ENCODE peak calls at places on chromosomes 1 and 21, in five cellular contexts. B, M, Y, V and Z are unnamed samples.
A peak's percentile ranks its signal among the peaks of the same experiment; 100 is the strongest.

GRCh38 chr1:62321438-62321837 is 2.2 kb upstream of the KANK4 start:
- DNase-seq in M (peak; percentile 93), B (no peak), V (peak; percentile 75), Y (no peak), Z (no peak)

GRCh38 chr1:184479435-184480202 is 92.8 kb downstream of the C1orf21 start:
- DNase-seq in M (no peak), Y (no peak), V (peak; percentile 42), B (no peak), Z (no peak)

GRCh38 chr1:43448955-43449707 is 4.6 kb downstream of the HYI start:
- DNase-seq in V (no peak), M (no peak), B (no peak), Y (no peak), Z (no peak)

GRCh38 chr1:173161510-173162221 is 45.5 kb downstream of the TNFSF4 start:
- DNase-seq in V (no peak), Y (no peak), M (peak; percentile 100), B (no peak), Z (no peak)

GRCh38 chr1:12174789-12175455 is 8.1 kb downstream of the TNFRSF1B start:
- DNase-seq in V (no peak), B (no peak), M (no peak), Y (peak; percentile 48), Z (no peak)

GRCh38 chr1:167562697-167563096 is 9.1 kb upstream of the CREG1 start:
- DNase-seq in V (no peak), M (no peak), B (no peak), Y (no peak), Z (no peak)

GRCh38 chr1:27366113-27366410 is 699 bp downstream of the MAP3K6 start:
- DNase-seq in Y (peak; percentile 95), M (peak; percentile 67), B (peak; percentile 36), V (peak; percentile 87), Z (peak; percentile 89)

GRCh38 chr1:64505944-64506658 is 36.2 kb downstream of the CACHD1 start:
- DNase-seq in M (peak; percentile 54), V (peak; percentile 69), Y (no peak), B (no peak), Z (no peak)

GRCh38 chr1:113804421-113805255 is 7.6 kb downstream of the RSBN1 start:
- DNase-seq in Y (no peak), V (peak; percentile 60), M (peak; percentile 65), B (no peak), Z (no peak)

GRCh38 chr21:16942703-16943102 is 570.1 kb upstream of the CXADR start:
- DNase-seq in Y (peak; percentile 63), V (peak; percentile 42), B (no peak), M (peak; percentile 6), Z (peak; percentile 93)
- TF ChIP-seq EZH2phosphoT487 in Y (no peak), V (no peak), B (no peak), M (no peak), Z (no peak)

DNA sequence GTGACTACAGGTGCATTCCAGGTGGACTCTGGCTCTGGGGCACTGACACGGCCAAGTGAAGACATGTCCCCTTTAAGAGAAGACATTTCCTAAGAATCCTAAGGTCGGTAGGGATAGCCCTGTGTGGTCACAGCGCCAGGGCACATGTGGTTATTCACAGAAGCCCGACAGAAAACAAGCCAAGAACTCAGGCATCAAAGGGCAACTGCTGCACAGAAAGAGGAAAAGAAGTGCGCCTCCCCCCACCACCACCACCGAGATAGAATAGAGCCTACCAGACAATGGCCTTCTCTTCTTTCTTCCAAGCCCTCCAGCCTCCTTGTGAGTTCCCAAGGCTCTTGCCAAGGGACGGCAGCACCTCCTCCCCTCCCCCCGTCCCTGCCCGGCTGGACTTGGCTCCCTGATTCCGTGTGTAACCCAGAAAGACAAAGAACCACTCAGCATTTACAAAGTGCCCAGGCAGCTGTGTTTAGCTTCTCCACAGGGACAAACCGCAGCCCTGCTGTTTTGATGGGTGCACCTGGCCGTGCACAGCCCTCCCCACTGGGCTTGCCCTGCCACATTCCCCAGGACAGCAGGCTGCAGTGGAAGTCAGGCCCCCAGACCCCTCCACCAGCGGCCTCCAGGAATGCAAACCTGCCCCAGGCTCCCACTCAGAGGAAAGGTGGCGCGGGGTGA is 30.2 kb downstream of the TMPRSS2 start:
- DNase-seq in B (peak; percentile 29), Y (peak; percentile 67), V (no peak), M (no peak), Z (peak; percentile 62)
- TF ChIP-seq EZH2phosphoT487 in B (no peak), Y (no peak), V (no peak), M (no peak), Z (no peak)

DNA sequence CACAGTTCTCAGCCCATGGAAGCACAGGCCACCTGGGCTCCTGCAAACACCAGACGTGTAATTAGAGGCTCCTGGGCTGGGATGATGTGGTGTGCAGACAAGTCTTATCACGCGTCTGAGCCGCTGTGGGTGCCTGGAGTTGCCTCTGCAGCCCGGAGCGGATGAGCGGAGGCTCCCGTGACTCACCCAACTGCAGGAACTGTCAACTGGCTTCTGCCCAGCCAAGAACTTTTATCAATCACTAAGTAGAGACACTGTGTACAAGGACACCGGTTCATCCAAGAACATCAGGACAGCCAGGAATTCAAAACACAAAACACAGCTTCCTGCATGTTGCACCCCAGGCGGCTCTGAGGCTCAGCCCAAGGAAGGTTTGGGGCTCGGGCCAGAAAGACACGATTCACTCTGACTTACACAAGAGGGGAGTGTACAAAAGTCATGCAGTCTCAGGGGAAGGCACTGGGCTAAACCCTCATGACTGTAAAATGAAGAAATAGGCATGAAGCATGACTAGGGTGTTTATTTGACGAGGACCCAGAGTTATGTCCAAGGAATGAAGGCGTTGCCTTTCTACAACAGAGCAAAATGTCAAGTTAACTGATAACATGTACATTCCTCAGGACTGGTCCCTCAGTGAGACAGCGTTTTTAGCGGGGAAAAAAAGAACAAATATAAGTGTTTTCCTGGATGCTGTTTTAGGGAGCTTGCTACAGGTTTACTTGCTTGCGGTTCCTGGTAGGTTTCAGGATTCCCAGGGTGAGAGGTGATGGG is 21.1 kb downstream of the ERRFI1 start:
- DNase-seq in B (no peak), M (peak; percentile 82), Y (no peak), V (peak; percentile 93), Z (no peak)
- TF ChIP-seq EZH2phosphoT487 in B (no peak), M (no peak), Y (no peak), V (no peak), Z (no peak)

GRCh38 chr1:99469641-99470040 is 176.3 kb upstream of the PALMD start:
- DNase-seq in M (no peak), Y (no peak), B (no peak), V (no peak), Z (no peak)
- TF ChIP-seq EZH2phosphoT487 in M (no peak), Y (no peak), B (no peak), V (no peak), Z (no peak)

GRCh38 chr1:40318970-40319621 is 2.0 kb upstream of the COL9A2 start:
- DNase-seq in V (no peak), B (no peak), M (no peak), Y (no peak), Z (no peak)
- TF ChIP-seq EZH2phosphoT487 in V (no peak), B (no peak), M (no peak), Y (no peak), Z (no peak)

GRCh38 chr1:147769107-147769506 is 8.7 kb upstream of the GJA5 start:
- DNase-seq in V (no peak), M (no peak), B (no peak), Y (no peak), Z (peak; percentile 17)
- TF ChIP-seq EZH2phosphoT487 in V (no peak), M (no peak), B (no peak), Y (no peak), Z (no peak)

GRCh38 chr1:150061632-150062101 is 5.9 kb upstream of the VPS45 start:
- DNase-seq in B (no peak), Y (no peak), M (peak; percentile 94), V (peak; percentile 9), Z (no peak)
- TF ChIP-seq EZH2phosphoT487 in B (no peak), Y (no peak), M (no peak), V (no peak), Z (no peak)

GRCh38 chr1:198713081-198713480 is 74.2 kb downstream of the PTPRC start:
- DNase-seq in V (no peak), B (no peak), Y (no peak), M (peak; percentile 61), Z (no peak)
- TF ChIP-seq EZH2phosphoT487 in V (no peak), B (no peak), Y (no peak), M (no peak), Z (no peak)

GRCh38 chr1:13930151-13930550 is 230.2 kb downstream of the PRDM2 start:
- DNase-seq in Y (peak; percentile 21), M (peak; percentile 27), B (peak; percentile 45), V (no peak), Z (peak; percentile 78)
- TF ChIP-seq EZH2phosphoT487 in Y (no peak), M (no peak), B (no peak), V (no peak), Z (no peak)

DNA sequence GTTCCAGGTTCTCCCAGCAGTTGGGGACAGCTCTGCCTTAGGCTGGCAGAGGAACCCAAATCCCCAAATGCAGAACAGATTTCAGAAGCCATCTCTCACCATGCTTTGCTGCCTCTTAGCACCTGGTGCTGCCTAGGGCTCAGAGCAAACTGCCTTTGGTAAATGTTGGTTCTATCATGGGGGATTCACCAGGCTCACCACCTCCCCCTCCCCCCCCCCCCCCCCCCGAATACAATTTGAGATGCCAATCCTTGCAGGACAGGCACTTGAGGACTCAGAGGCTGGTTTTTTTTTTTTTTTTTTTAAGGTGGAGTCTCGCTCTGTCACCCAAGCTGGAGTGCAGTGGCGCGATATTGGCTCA is 447 bp upstream of the PAQR6 start:
- DNase-seq in B (no peak), Y (no peak), V (no peak), M (no peak), Z (no peak)
- TF ChIP-seq EZH2phosphoT487 in B (no peak), Y (no peak), V (no peak), M (no peak), Z (no peak)